ENCODE peak calls at places on chromosomes 5 and 9, in four cellular contexts. One of them, this sample, is unnamed.

GRCh38 chr5:67510204-67510603 is 313.6 kb upstream of the CD180 start:
- DNase-seq in H1: no peak
- DNase-seq in neuronal stem cell: no peak
- DNase-seq in mesendoderm: no peak
- DNase-seq in this sample: no peak

GRCh38 chr5:146218163-146218562 is 14.8 kb downstream of the RBM27 start:
- DNase-seq in H1: no peak
- DNase-seq in neuronal stem cell: no peak
- DNase-seq in mesendoderm: no peak
- DNase-seq in this sample: no peak

GRCh38 chr9:123267481-123268239 is 726 bp downstream of the STRBP start:
- DNase-seq in H1: no peak
- DNase-seq in neuronal stem cell: no peak
- DNase-seq in mesendoderm: peak
- DNase-seq in this sample: no peak

GRCh38 chr9:76808636-76809035 is 44.4 kb downstream of the PCA3 start:
- DNase-seq in H1: no peak
- DNase-seq in neuronal stem cell: no peak
- DNase-seq in mesendoderm: no peak
- DNase-seq in this sample: no peak

GRCh38 chr9:93826905-93827544 is 128.1 kb downstream of the BARX1 start:
- DNase-seq in H1: peak
- DNase-seq in neuronal stem cell: no peak
- DNase-seq in mesendoderm: no peak
- DNase-seq in this sample: no peak

GRCh38 chr5:117204404-117204803 is 629.8 kb upstream of the SEMA6A start:
- DNase-seq in H1: no peak
- DNase-seq in neuronal stem cell: no peak
- DNase-seq in mesendoderm: no peak
- DNase-seq in this sample: no peak

GRCh38 chr5:72248352-72249032 is 71.5 kb downstream of the MRPS27 start:
- DNase-seq in H1: no peak
- DNase-seq in neuronal stem cell: no peak
- DNase-seq in mesendoderm: peak
- DNase-seq in this sample: no peak

GRCh38 chr5:145904743-145905142 is 31.6 kb upstream of the SH3RF2 start:
- DNase-seq in H1: no peak
- DNase-seq in neuronal stem cell: no peak
- DNase-seq in mesendoderm: no peak
- DNase-seq in this sample: no peak

GRCh38 chr5:16406630-16407029 is 59.0 kb downstream of the ZNF622 start:
- DNase-seq in H1: no peak
- DNase-seq in neuronal stem cell: no peak
- DNase-seq in mesendoderm: no peak
- DNase-seq in this sample: no peak

GRCh38 chr5:157917909-157918809 is 59.2 kb upstream of the CLINT1 start:
- DNase-seq in H1: peak
- DNase-seq in neuronal stem cell: no peak
- DNase-seq in mesendoderm: peak
- DNase-seq in this sample: peak

GRCh38 chr5:126391386-126391785 is 31.8 kb upstream of the GRAMD2B start:
- DNase-seq in H1: no peak
- DNase-seq in neuronal stem cell: no peak
- DNase-seq in mesendoderm: no peak
- DNase-seq in this sample: peak

GRCh38 chr5:176579323-176579722 is 30.2 kb downstream of the CDHR2 start:
- DNase-seq in H1: no peak
- DNase-seq in neuronal stem cell: no peak
- DNase-seq in mesendoderm: no peak
- DNase-seq in this sample: no peak

GRCh38 chr5:77863181-77863580 is 87.0 kb upstream of the TBCA start:
- DNase-seq in H1: no peak
- DNase-seq in neuronal stem cell: no peak
- DNase-seq in mesendoderm: no peak
- DNase-seq in this sample: no peak

GRCh38 chr9:97958812-97959511 is 21.0 kb upstream of the HEMGN start:
- DNase-seq in H1: no peak
- DNase-seq in neuronal stem cell: no peak
- DNase-seq in mesendoderm: no peak
- DNase-seq in this sample: no peak

GRCh38 chr9:124267271-124267807 is 9.6 kb downstream of the NEK6 start:
- DNase-seq in H1: no peak
- DNase-seq in neuronal stem cell: no peak
- DNase-seq in mesendoderm: no peak
- DNase-seq in this sample: no peak

GRCh38 chr5:113265190-113265589 is 169.6 kb downstream of the TSSK1B start:
- DNase-seq in H1: no peak
- DNase-seq in neuronal stem cell: no peak
- DNase-seq in mesendoderm: no peak
- DNase-seq in this sample: no peak

GRCh38 chr5:154962494-154962893 is 21.6 kb downstream of the MRPL22 start:
- DNase-seq in H1: no peak
- DNase-seq in neuronal stem cell: no peak
- DNase-seq in mesendoderm: no peak
- DNase-seq in this sample: no peak

GRCh38 chr9:115837618-115838017 is 316.0 kb upstream of the PAPPA start:
- DNase-seq in H1: no peak
- DNase-seq in neuronal stem cell: no peak
- DNase-seq in mesendoderm: no peak
- DNase-seq in this sample: no peak

GRCh38 chr9:6896562-6896961 is 138.8 kb downstream of the KDM4C start:
- DNase-seq in H1: no peak
- DNase-seq in neuronal stem cell: no peak
- DNase-seq in mesendoderm: no peak
- DNase-seq in this sample: no peak

GRCh38 chr9:134327671-134328231 is 1.5 kb downstream of the RXRA start:
- DNase-seq in H1: no peak
- DNase-seq in neuronal stem cell: no peak
- DNase-seq in mesendoderm: no peak
- DNase-seq in this sample: peak

GRCh38 chr5:61200582-61201155 is 38.4 kb upstream of the SMIM15 start:
- DNase-seq in H1: no peak
- DNase-seq in neuronal stem cell: no peak
- DNase-seq in mesendoderm: peak
- DNase-seq in this sample: no peak

GRCh38 chr5:76406567-76407155 is 3.6 kb downstream of the IQGAP2 start:
- DNase-seq in H1: no peak
- DNase-seq in neuronal stem cell: no peak
- DNase-seq in mesendoderm: peak
- DNase-seq in this sample: no peak

GRCh38 chr9:91060520-91061343 is 259.1 kb downstream of the SYK start:
- DNase-seq in H1: peak
- DNase-seq in neuronal stem cell: no peak
- DNase-seq in mesendoderm: no peak
- DNase-seq in this sample: peak

GRCh38 chr5:149240354-149240998 is 31.2 kb upstream of the AFAP1L1 start:
- DNase-seq in H1: no peak
- DNase-seq in neuronal stem cell: no peak
- DNase-seq in mesendoderm: no peak
- DNase-seq in this sample: no peak

GRCh38 chr5:154722097-154722496 is 33.1 kb upstream of the LARP1 start:
- DNase-seq in H1: no peak
- DNase-seq in neuronal stem cell: no peak
- DNase-seq in mesendoderm: no peak
- DNase-seq in this sample: no peak

GRCh38 chr9:116157436-116158138 is 4.0 kb downstream of the PAPPA start:
- DNase-seq in H1: no peak
- DNase-seq in neuronal stem cell: peak
- DNase-seq in mesendoderm: peak
- DNase-seq in this sample: no peak

GRCh38 chr5:107936532-107936931 is 265.8 kb upstream of the EFNA5 start:
- DNase-seq in H1: no peak
- DNase-seq in neuronal stem cell: no peak
- DNase-seq in mesendoderm: no peak
- DNase-seq in this sample: no peak

GRCh38 chr9:38621434-38622082 is 1.2 kb upstream of the ANKRD18A start:
- DNase-seq in H1: peak
- DNase-seq in neuronal stem cell: peak
- DNase-seq in mesendoderm: peak
- DNase-seq in this sample: peak

DNA sequence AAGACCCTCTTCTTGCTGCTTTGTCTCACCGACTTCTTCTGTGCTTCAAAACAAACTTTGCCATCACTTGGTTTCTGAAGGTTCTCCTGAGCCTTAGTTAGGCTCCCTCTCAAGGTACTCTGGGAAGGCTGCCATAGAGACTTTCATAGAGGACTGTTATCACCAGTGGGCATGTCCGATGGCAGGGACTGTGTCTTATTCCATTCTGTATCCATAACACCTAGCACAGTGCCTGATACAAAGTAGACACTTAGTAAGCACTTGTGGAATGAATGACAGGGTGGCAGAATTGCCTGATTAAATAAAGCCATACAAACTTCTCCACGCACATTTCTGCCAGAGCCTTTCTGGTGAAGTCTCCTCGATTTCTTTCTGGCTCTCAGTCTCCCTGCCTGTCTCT is 32.7 kb downstream of the AGXT2 start:
- DNase-seq in H1: no peak
- DNase-seq in neuronal stem cell: no peak
- DNase-seq in mesendoderm: no peak
- DNase-seq in this sample: no peak
- H3K18ac ChIP-seq in H1: no peak
- H3K18ac ChIP-seq in neuronal stem cell: no peak
- H3K18ac ChIP-seq in mesendoderm: no peak
- H3K18ac ChIP-seq in this sample: no peak

DNA sequence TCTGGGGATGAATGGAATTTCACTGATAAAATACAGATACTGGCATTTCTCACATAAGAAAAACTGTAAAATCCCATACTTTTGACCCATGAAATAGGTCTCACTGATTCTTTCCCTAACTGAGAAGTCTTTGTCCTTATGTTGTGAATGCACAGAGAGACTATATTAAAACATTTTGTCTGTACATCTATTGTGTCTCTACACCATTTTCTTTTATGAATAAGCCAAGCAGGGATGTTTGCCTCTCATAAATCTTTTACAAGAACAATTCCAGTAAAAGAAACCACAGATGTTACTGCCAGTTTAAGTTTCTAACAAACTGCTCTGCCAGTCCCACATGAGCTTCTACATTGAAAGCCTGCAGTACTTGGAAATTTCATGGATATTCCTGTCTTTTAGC is 415.4 kb upstream of the ADAMTSL1 start:
- DNase-seq in H1: no peak
- DNase-seq in neuronal stem cell: no peak
- DNase-seq in mesendoderm: no peak
- DNase-seq in this sample: no peak
- H3K4me2 ChIP-seq in H1: no peak
- H3K4me2 ChIP-seq in neuronal stem cell: no peak
- H3K4me2 ChIP-seq in mesendoderm: no peak
- H3K4me2 ChIP-seq in this sample: no peak

GRCh38 chr9:99259231-99259918 is 37.3 kb downstream of the SEC61B start:
- DNase-seq in H1: peak
- DNase-seq in neuronal stem cell: no peak
- DNase-seq in mesendoderm: peak
- DNase-seq in this sample: no peak
- H3K4me3 ChIP-seq in H1: no peak
- H3K4me3 ChIP-seq in neuronal stem cell: no peak
- H3K4me3 ChIP-seq in mesendoderm: no peak
- H3K4me3 ChIP-seq in this sample: no peak

GRCh38 chr9:121699271-121700164 is 48.1 kb downstream of the DAB2IP start:
- DNase-seq in H1: peak
- DNase-seq in neuronal stem cell: peak
- DNase-seq in mesendoderm: peak
- DNase-seq in this sample: no peak
- H3K18ac ChIP-seq in H1: no peak
- H3K18ac ChIP-seq in neuronal stem cell: peak
- H3K18ac ChIP-seq in mesendoderm: peak
- H3K18ac ChIP-seq in this sample: no peak

GRCh38 chr5:171989946-171990712 is 16.3 kb downstream of the FBXW11 start:
- DNase-seq in H1: no peak
- DNase-seq in neuronal stem cell: no peak
- DNase-seq in mesendoderm: no peak
- DNase-seq in this sample: peak
- H3K4me2 ChIP-seq in H1: no peak
- H3K4me2 ChIP-seq in neuronal stem cell: no peak
- H3K4me2 ChIP-seq in mesendoderm: no peak
- H3K4me2 ChIP-seq in this sample: no peak

This sample was measured in trophoblast cell.